ENCODE peak calls at places on chromosome X, in seven cellular contexts. E is activated T-helper 1 cell treated with anti-CD3 and anti-CD28 coated beads, Interleukin-12 subunit alpha, Interleukin-12 subunit beta, Interleukin-2, Interleukin-4 antibody, amounts not matched to agents 30 ng/mL and 10 ng/mL and 1 ng/mL, durations not matched to agents 14 hours and 24 hours and 36 hours; W is SHP77; P is fibroblast of the aortic adventitia; Q is WTC11; S is T follicular helper cell; I is NCI-H510A treated with DMSO at 0.1 percent for 48 hours. A is an unnamed sample.

GRCh38 chrX:71637848-71638247 is 19.5 kb upstream of the CXCR3 start:
- DNase-seq in W (no peak), Q (no peak), P (peak; percentile 31), I (peak; percentile 10), E (no peak), S (no peak), A (peak; percentile 49)

GRCh38 chrX:129843459-129844306 is at the start of gene ZDHHC9:
- DNase-seq in E (peak; percentile 78), S (peak; percentile 79), P (peak; percentile 87), Q (peak; percentile 86), I (peak; percentile 74), W (peak; percentile 78), A (peak; percentile 92)

GRCh38 chrX:109485470-109486340 is 3.8 kb upstream of the GUCY2F start:
- DNase-seq in P (peak; percentile 81), I (peak; percentile 30), Q (peak; percentile 33), W (peak; percentile 29), S (peak; percentile 51), E (peak; percentile 29), A (peak; percentile 76)

GRCh38 chrX:103663921-103664320 is 22.6 kb downstream of the MORF4L2 start:
- DNase-seq in E (no peak), Q (no peak), S (no peak), P (no peak), W (no peak), I (no peak), A (no peak)

GRCh38 chrX:21384178-21384577 is 10.0 kb downstream of the CNKSR2 start:
- DNase-seq in P (no peak), I (no peak), Q (no peak), E (no peak), S (no peak), W (no peak), A (no peak)

GRCh38 chrX:4435905-4436304 is 722.5 kb upstream of the PRKX start:
- DNase-seq in P (no peak), S (no peak), W (no peak), Q (no peak), I (no peak), E (no peak), A (no peak)

GRCh38 chrX:150012647-150013046 is 74.4 kb upstream of the EOLA2 start:
- DNase-seq in I (no peak), E (no peak), P (peak; percentile 41), W (no peak), Q (no peak), S (no peak), A (peak; percentile 50)

GRCh38 chrX:45850197-45850774 is 649.6 kb upstream of the DIPK2B start:
- DNase-seq in I (no peak), W (no peak), E (no peak), S (no peak), P (peak; percentile 4), Q (peak; percentile 14), A (peak; percentile 23)

GRCh38 chrX:99469439-99469838 is 940.6 kb downstream of the PCDH19 start:
- DNase-seq in S (no peak), W (no peak), Q (no peak), I (no peak), E (no peak), P (no peak), A (no peak)

GRCh38 chrX:257681-258289 is 23.4 kb upstream of the PLCXD1 start:
- DNase-seq in P (no peak), I (no peak), S (no peak), W (no peak), Q (no peak), E (no peak), A (no peak)

GRCh38 chrX:54807524-54808108 is at the start of gene MAGED2:
- DNase-seq in S (peak; percentile 51), P (peak; percentile 28), I (peak; percentile 60), E (no peak), W (peak; percentile 31), Q (peak; percentile 27), A (peak; percentile 53)

GRCh38 chrX:38578152-38578551 is 16.8 kb downstream of the TSPAN7 start:
- DNase-seq in I (no peak), P (no peak), S (no peak), E (no peak), W (no peak), Q (no peak), A (no peak)

GRCh38 chrX:13014111-13015094 is 30.0 kb downstream of the FAM9C start:
- DNase-seq in P (peak; percentile 53), E (no peak), S (no peak), I (no peak), W (no peak), Q (no peak), A (peak; percentile 41)

GRCh38 chrX:72247206-72247944 is 8.5 kb upstream of the ERCC6L start:
- DNase-seq in I (peak; percentile 74), E (no peak), P (no peak), S (no peak), W (no peak), Q (no peak), A (peak; percentile 67)